ENCODE peak calls at places on chromosomes 13 and 19, in five cellular contexts. V, S, U, W and O are unnamed samples.

GRCh38 chr13:84086847-84087162 is 204.5 kb upstream of the SLITRK1 start:
- DNase-seq in V (no peak), S (no peak), U (no peak), W (no peak), O (no peak)

GRCh38 chr13:89627991-89628390 is 1719.5 kb upstream of the MIR17HG start:
- DNase-seq in V (no peak), S (peak), U (no peak), W (no peak), O (no peak)

GRCh38 chr19:29845576-29846176 is 33.9 kb downstream of the CCNE1 start:
- DNase-seq in V (peak), S (peak), U (no peak), W (no peak), O (no peak)

GRCh38 chr19:55738302-55738701 is at the start of gene NLRP9:
- DNase-seq in V (no peak), S (no peak), U (no peak), W (no peak), O (no peak)

GRCh38 chr13:20118268-20119140 is 42.3 kb downstream of the GJA3 start:
- DNase-seq in V (no peak), S (peak), U (peak), W (peak), O (peak)

GRCh38 chr19:46155237-46155636 is 7.2 kb downstream of the IGFL2 start:
- DNase-seq in V (no peak), S (no peak), U (no peak), W (no peak), O (no peak)

GRCh38 chr13:77832339-77833100 is 86.1 kb downstream of the EDNRB start:
- DNase-seq in V (no peak), S (peak), U (no peak), W (no peak), O (no peak)

GRCh38 chr13:113220141-113220598 is 10.8 kb downstream of the CUL4A start:
- DNase-seq in V (no peak), S (no peak), U (no peak), W (no peak), O (no peak)

GRCh38 chr13:106919093-106919492 is 351.2 kb upstream of the ARGLU1 start:
- DNase-seq in V (peak), S (no peak), U (peak), W (peak), O (no peak)

GRCh38 chr13:21528616-21529015 is 69.5 kb upstream of the ZDHHC20 start:
- DNase-seq in V (peak), S (peak), U (no peak), W (no peak), O (no peak)

GRCh38 chr19:8387688-8388611 is 2.2 kb upstream of the RAB11B start:
- DNase-seq in V (no peak), S (no peak), U (no peak), W (no peak), O (no peak)

GRCh38 chr19:36973021-36973843 is 57.1 kb downstream of the ZNF568 start:
- DNase-seq in V (peak), S (peak), U (no peak), W (peak), O (no peak)

GRCh38 chr13:49292742-49293498 is 45.2 kb downstream of the CDADC1 start:
- DNase-seq in V (peak), S (peak), U (no peak), W (no peak), O (no peak)

GRCh38 chr19:43570174-43570791 is 5.0 kb downstream of the XRCC1 start:
- DNase-seq in V (no peak), S (no peak), U (no peak), W (no peak), O (no peak)

GRCh38 chr13:33518442-33518841 is 232.9 kb upstream of the STARD13 start:
- DNase-seq in V (no peak), S (no peak), U (no peak), W (no peak), O (no peak)

GRCh38 chr13:44373601-44374347 is at the start of gene SERP2:
- DNase-seq in V (no peak), S (peak), U (peak), W (no peak), O (peak)

GRCh38 chr13:39448831-39449230 is 154.2 kb downstream of the LHFPL6 start:
- DNase-seq in V (no peak), S (no peak), U (no peak), W (no peak), O (no peak)

GRCh38 chr19:45087531-45087930 is 5.4 kb upstream of the PPP1R37 start:
- DNase-seq in V (no peak), S (no peak), U (no peak), W (no peak), O (no peak)

GRCh38 chr19:29457413-29457812 is 68.4 kb upstream of the VSTM2B start:
- DNase-seq in V (no peak), S (no peak), U (no peak), W (no peak), O (no peak)

GRCh38 chr19:6533000-6533328 is 2.1 kb downstream of the TNFSF9 start:
- DNase-seq in V (no peak), S (no peak), U (no peak), W (no peak), O (no peak)

GRCh38 chr19:42295831-42296525 is 6.0 kb upstream of the PRR19 start:
- DNase-seq in V (no peak), S (no peak), U (peak), W (peak), O (peak)

GRCh38 chr13:46622918-46623256 is 69.9 kb downstream of the LRCH1 start:
- DNase-seq in V (no peak), S (peak), U (no peak), W (no peak), O (no peak)

GRCh38 chr13:48594080-48594815 is 59.5 kb upstream of the CYSLTR2 start:
- DNase-seq in V (no peak), S (no peak), U (no peak), W (no peak), O (no peak)

GRCh38 chr13:35699181-35699580 is 222.7 kb upstream of the MAB21L1 start:
- DNase-seq in V (peak), S (peak), U (no peak), W (no peak), O (no peak)

GRCh38 chr19:18330865-18331264 is 8.0 kb upstream of the LSM4 start:
- DNase-seq in V (no peak), S (no peak), U (no peak), W (no peak), O (no peak)

GRCh38 chr13:101661839-101662238 is 209.4 kb downstream of the ITGBL1 start:
- DNase-seq in V (no peak), S (peak), U (no peak), W (no peak), O (no peak)

GRCh38 chr19:45168767-45169351 is 8.1 kb upstream of the NKPD1 start:
- DNase-seq in V (no peak), S (no peak), U (no peak), W (no peak), O (no peak)

GRCh38 chr19:32208060-32208459 is 137.3 kb upstream of the ZNF507 start:
- DNase-seq in V (no peak), S (no peak), U (no peak), W (no peak), O (no peak)
- TF ChIP-seq CTCF in V (no peak), S (no peak), U (no peak), W (no peak), O (no peak)

GRCh38 chr13:99600318-99600717 is 99.0 kb downstream of the TM9SF2 start:
- DNase-seq in V (no peak), S (no peak), U (peak), W (no peak), O (no peak)
- TF ChIP-seq CTCF in V (peak), S (no peak), U (peak), W (no peak), O (peak)

GRCh38 chr13:31747271-31747670 is 7.9 kb downstream of the RXFP2 start:
- DNase-seq in V (no peak), S (no peak), U (no peak), W (no peak), O (no peak)

GRCh38 chr13:31747966-31748365 is 8.6 kb downstream of the RXFP2 start:
- DNase-seq in V (no peak), S (no peak), U (no peak), W (no peak), O (no peak)

GRCh38 chr13:31739226-31739625 is at the start of gene RXFP2:
- DNase-seq in V (no peak), S (no peak), U (no peak), W (no peak), O (no peak)

GRCh38 chr13:31742102-31742695 is 2.9 kb downstream of the RXFP2 start:
- DNase-seq in V (peak), S (peak), U (peak), W (peak), O (peak)
- TF ChIP-seq CTCF in V (peak), S (peak), U (peak), W (peak), O (no peak)

DNA sequence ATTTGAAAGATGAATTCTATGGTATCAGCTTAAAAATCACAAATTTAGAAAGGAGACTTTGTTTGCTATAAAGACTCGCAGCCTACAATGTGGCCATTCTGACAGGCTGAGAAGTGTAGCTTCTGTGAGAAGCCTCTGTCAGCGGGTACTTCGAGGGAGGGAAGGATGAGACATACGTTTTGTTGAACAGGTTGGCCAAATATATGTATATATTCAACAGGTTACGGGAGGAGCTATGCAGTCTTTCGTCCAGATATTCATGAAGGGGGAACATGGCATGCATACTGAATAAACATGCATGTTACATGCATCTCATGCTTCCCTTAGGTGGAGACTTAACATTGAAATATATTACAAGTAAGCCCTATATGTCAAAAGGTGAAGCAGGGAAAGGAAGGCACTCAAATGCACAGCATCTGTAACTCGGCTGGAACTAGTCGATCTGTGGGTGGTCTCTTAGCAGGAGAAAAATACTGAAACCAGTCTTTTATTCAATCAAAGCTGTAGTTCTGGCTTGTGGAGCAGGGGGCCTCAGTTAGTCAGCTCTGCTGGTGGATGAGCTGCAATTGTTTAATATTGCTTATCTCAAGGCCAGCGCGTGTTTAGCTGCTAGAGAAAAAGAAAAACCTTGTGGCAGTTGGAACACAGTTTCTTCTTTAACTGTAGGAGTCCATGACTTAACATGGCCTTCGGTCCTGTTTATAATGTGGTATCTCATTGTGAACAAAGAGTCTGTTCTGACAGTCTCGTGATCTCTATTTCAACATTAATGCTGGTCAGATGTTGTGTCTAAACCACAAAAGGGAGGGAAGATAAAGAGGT is 94.3 kb downstream of the FAM216B start:
- DNase-seq in V (peak), S (no peak), U (peak), W (no peak), O (no peak)
- TF ChIP-seq CTCF in V (peak), S (no peak), U (peak), W (no peak), O (peak)

DNA sequence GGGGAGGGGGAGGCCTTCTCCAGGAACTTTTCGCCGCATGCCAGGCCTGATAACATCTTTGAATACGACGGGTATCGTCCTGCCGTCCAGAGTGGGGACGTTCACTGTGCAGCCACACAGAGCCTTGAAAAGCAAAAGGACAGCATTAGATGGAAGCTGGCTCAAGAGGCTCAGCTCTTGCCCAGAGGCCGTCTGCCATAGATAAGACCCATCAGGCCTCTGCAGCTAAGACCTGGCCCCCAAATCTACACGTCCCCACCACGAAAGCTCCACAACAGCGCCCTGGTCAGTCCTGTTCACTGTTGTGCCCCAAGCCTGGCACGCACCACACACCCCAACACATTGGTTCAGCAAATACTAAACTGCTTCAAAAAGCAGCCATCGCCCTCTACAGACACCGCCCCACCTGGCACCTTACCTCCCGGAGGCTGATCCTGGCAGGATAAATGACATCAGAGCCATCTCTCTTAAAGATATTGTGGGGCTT is 2.1 kb downstream of the DNAJB1 start:
- DNase-seq in V (no peak), S (no peak), U (no peak), W (no peak), O (no peak)
- TF ChIP-seq CTCF in V (no peak), S (no peak), U (no peak), W (no peak), O (no peak)

DNA sequence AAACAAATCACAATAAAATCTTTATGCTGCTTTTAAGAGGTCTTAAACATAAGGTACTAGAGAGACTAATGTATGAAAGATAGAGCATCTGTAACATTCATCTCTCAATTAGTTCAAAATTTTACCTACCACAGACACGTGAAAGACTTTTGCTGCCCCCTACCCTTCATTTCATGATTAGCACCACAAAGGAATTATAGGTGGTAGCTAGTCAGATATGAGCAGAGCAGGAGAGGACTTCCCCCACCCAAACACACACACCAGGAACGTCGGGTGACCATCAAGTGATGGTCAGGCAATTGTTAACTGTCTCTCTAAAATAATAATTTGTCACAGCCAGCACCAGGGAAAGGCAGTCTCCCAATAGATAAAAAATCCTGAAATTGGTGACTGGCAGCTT is 1531.7 kb upstream of the SPRY2 start:
- DNase-seq in V (no peak), S (no peak), U (peak), W (no peak), O (no peak)
- TF ChIP-seq CTCF in V (no peak), S (peak), U (peak), W (no peak), O (peak)

DNA sequence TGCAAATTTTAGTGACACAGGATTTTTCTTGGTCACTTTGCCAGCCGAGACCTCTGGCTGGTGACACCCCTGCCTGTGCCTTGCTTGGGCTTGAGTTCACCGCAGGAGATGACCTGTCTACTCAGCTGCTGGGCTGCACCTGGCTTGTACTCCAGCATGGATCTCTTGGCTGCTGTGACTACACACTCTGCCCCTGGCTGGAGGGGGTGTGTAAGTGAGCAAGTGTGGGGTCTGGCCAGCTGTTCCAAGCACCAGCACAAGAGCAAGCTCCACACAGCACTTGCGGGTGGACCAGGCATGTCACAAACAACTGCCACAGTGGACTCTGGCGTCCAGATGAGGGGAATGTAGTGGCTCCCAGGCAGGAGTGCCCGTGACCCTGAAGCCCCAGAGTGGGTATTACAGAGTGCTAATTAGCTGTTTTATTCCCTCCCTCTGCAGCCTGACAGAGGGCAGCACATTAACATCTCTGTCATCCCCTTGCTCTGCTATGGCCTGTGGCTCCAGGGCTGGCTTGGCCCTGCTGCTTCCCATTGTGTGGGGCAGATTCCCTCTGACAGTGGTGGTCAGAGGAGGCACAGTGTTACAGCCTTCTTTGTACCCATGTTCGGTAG is 1387.2 kb downstream of the OLFM4 start:
- DNase-seq in V (no peak), S (no peak), U (no peak), W (no peak), O (no peak)
- TF ChIP-seq CTCF in V (no peak), S (no peak), U (no peak), W (no peak), O (no peak)